ENCODE peak calls at places on chromosomes 2 and 18, in nine cellular contexts. L, P, J, B, S, R, Y, F and H are unnamed samples.

GRCh38 chr18:63149200-63149587 is 170.4 kb downstream of the BCL2 start:
- DNase-seq in L (no peak), P (no peak), J (peak; percentile 61), B (no peak), S (no peak), R (no peak), Y (no peak), F (no peak), H (no peak)

GRCh38 chr2:70381235-70381634 is 79.4 kb upstream of the FAM136A start:
- DNase-seq in L (no peak), P (no peak), J (no peak), B (no peak), S (no peak), R (no peak), Y (no peak), F (no peak), H (no peak)

GRCh38 chr2:46434851-46435273 is 44.5 kb upstream of the TMEM247 start:
- DNase-seq in L (no peak), P (no peak), J (no peak), B (no peak), S (peak; percentile 20), R (no peak), Y (no peak), F (no peak), H (peak; percentile 36)

GRCh38 chr2:59827677-59828076 is 725.8 kb downstream of the BCL11A start:
- DNase-seq in L (no peak), P (no peak), J (no peak), B (no peak), S (no peak), R (no peak), Y (no peak), F (no peak), H (no peak)

GRCh38 chr2:13227543-13227942 is 510.8 kb downstream of the TRIB2 start:
- DNase-seq in L (no peak), P (no peak), J (no peak), B (no peak), S (no peak), R (no peak), Y (no peak), F (no peak), H (no peak)

GRCh38 chr18:32915526-32915925 is 142.7 kb upstream of the KLHL14 start:
- DNase-seq in L (no peak), P (no peak), J (no peak), B (no peak), S (no peak), R (no peak), Y (no peak), F (no peak), H (no peak)

GRCh38 chr2:240255165-240255491 is 114.7 kb upstream of the OTOS start:
- DNase-seq in L (no peak), P (no peak), J (no peak), B (no peak), S (no peak), R (no peak), Y (no peak), F (no peak), H (no peak)

GRCh38 chr2:71830497-71831207 is 317.0 kb downstream of the CYP26B1 start:
- DNase-seq in L (no peak), P (peak; percentile 34), J (no peak), B (no peak), S (peak; percentile 41), R (no peak), Y (no peak), F (no peak), H (no peak)

GRCh38 chr2:171128461-171128860 is 32.2 kb downstream of the TLK1 start:
- DNase-seq in L (no peak), P (no peak), J (no peak), B (no peak), S (no peak), R (no peak), Y (no peak), F (no peak), H (no peak)

GRCh38 chr2:209389124-209389523 is 34.7 kb upstream of the MAP2 start:
- DNase-seq in L (no peak), P (no peak), J (peak; percentile 75), B (no peak), S (no peak), R (no peak), Y (no peak), F (no peak), H (no peak)

GRCh38 chr2:230319211-230319862 is 7.7 kb upstream of the SP140L start:
- DNase-seq in L (peak; percentile 48), P (no peak), J (no peak), B (no peak), S (no peak), R (peak; percentile 62), Y (no peak), F (no peak), H (no peak)

GRCh38 chr2:223488814-223489213 is 113.3 kb downstream of the SCG2 start:
- DNase-seq in L (no peak), P (no peak), J (peak; percentile 77), B (peak; percentile 25), S (peak; percentile 54), R (no peak), Y (no peak), F (no peak), H (peak; percentile 27)

GRCh38 chr2:64987001-64987962 is 1.9 kb upstream of the SLC1A4 start:
- DNase-seq in L (no peak), P (no peak), J (peak; percentile 26), B (peak; percentile 27), S (no peak), R (no peak), Y (no peak), F (peak; percentile 27), H (peak; percentile 67)

GRCh38 chr2:233264667-233265066 is 13.2 kb downstream of the ATG16L1 start:
- DNase-seq in L (no peak), P (no peak), J (no peak), B (no peak), S (no peak), R (no peak), Y (no peak), F (no peak), H (no peak)

GRCh38 chr2:70566906-70567305 is 13.3 kb upstream of the TGFA start:
- DNase-seq in L (no peak), P (no peak), J (no peak), B (no peak), S (no peak), R (no peak), Y (no peak), F (no peak), H (no peak)

GRCh38 chr18:43780782-43781340 is 503.6 kb upstream of the SYT4 start:
- DNase-seq in L (no peak), P (peak; percentile 48), J (no peak), B (no peak), S (peak; percentile 49), R (no peak), Y (no peak), F (no peak), H (peak; percentile 75)

GRCh38 chr2:83742117-83742782 is 716.8 kb downstream of the SUCLG1 start:
- DNase-seq in L (no peak), P (no peak), J (no peak), B (peak; percentile 13), S (no peak), R (no peak), Y (no peak), F (no peak), H (peak; percentile 75)

GRCh38 chr2:181471227-181471626 is 14.0 kb downstream of the ITGA4 start:
- DNase-seq in L (no peak), P (no peak), J (no peak), B (no peak), S (no peak), R (no peak), Y (no peak), F (no peak), H (no peak)

GRCh38 chr2:234494361-234495075 is 2.4 kb downstream of the ARL4C start:
- DNase-seq in L (no peak), P (no peak), J (peak; percentile 48), B (no peak), S (no peak), R (no peak), Y (no peak), F (peak; percentile 49), H (peak; percentile 22)

GRCh38 chr18:13103366-13103765 is 112.2 kb downstream of the CEP192 start:
- DNase-seq in L (no peak), P (no peak), J (no peak), B (no peak), S (no peak), R (no peak), Y (no peak), F (no peak), H (no peak)

GRCh38 chr2:3728104-3729054 is 25.0 kb downstream of the DCDC2C start:
- DNase-seq in L (no peak), P (no peak), J (peak; percentile 69), B (no peak), S (peak; percentile 26), R (no peak), Y (no peak), F (peak; percentile 45), H (peak; percentile 81)

GRCh38 chr2:208042041-208042440 is 16.7 kb upstream of the PLEKHM3 start:
- DNase-seq in L (no peak), P (no peak), J (no peak), B (no peak), S (peak; percentile 34), R (no peak), Y (no peak), F (no peak), H (peak; percentile 36)